ENCODE peak calls at places on chromosome X, in eight cellular contexts. H is HFF-Myc; O is activated CD8-positive, alpha-beta memory T cell treated with anti-CD3 and anti-CD28 coated beads for 4 hours; L is left ventricle myocardium inferior; Z is Caco-2; E is GM10248; W is foreskin keratinocyte; P is Right ventricle myocardium superior. N is an unnamed sample.

GRCh38 chrX:151505796-151506195 is 57.7 kb upstream of the PASD1 start:
- DNase-seq in H (no peak), O (no peak), L (no peak), Z (peak), E (no peak), W (no peak), P (no peak), N (peak)

GRCh38 chrX:66815227-66815626 is 176.3 kb upstream of the EDA2R start:
- DNase-seq in H (no peak), O (no peak), L (no peak), Z (no peak), E (no peak), W (no peak), P (no peak), N (peak)

GRCh38 chrX:13470680-13470967 is 98.8 kb upstream of the EGFL6 start:
- DNase-seq in H (no peak), O (no peak), L (no peak), Z (no peak), E (no peak), W (no peak), P (no peak), N (no peak)

GRCh38 chrX:17869580-17869979 is 8.5 kb upstream of the RAI2 start:
- DNase-seq in H (no peak), O (no peak), L (no peak), Z (no peak), E (no peak), W (no peak), P (no peak), N (no peak)

GRCh38 chrX:150450519-150451177 is 87.5 kb downstream of the MAMLD1 start:
- DNase-seq in H (no peak), O (no peak), L (no peak), Z (no peak), E (no peak), W (no peak), P (no peak), N (no peak)

GRCh38 chrX:110795645-110796510 is at the start of gene CHRDL1:
- DNase-seq in H (no peak), O (no peak), L (peak), Z (no peak), E (no peak), W (no peak), P (peak), N (peak)

GRCh38 chrX:11890843-11891514 is 132.9 kb downstream of the MSL3 start:
- DNase-seq in H (no peak), O (no peak), L (peak), Z (no peak), E (no peak), W (no peak), P (peak), N (no peak)

GRCh38 chrX:79366888-79367749 is at the start of gene ITM2A:
- DNase-seq in H (no peak), O (peak), L (peak), Z (no peak), E (peak), W (no peak), P (peak), N (no peak)

GRCh38 chrX:78979789-78980464 is 34.7 kb downstream of the P2RY10 start:
- DNase-seq in H (no peak), O (no peak), L (no peak), Z (no peak), E (peak), W (no peak), P (no peak), N (no peak)

GRCh38 chrX:105013719-105014118 is 206.8 kb downstream of the TEX13A start:
- DNase-seq in H (no peak), O (no peak), L (no peak), Z (no peak), E (no peak), W (no peak), P (no peak), N (no peak)

GRCh38 chrX:150476183-150476699 is 92.2 kb upstream of the MTM1 start:
- DNase-seq in H (no peak), O (no peak), L (no peak), Z (no peak), E (no peak), W (no peak), P (no peak), N (no peak)

GRCh38 chrX:261167-261857 is 19.9 kb upstream of the PLCXD1 start:
- DNase-seq in H (no peak), O (no peak), L (no peak), Z (peak), E (no peak), W (no peak), P (no peak), N (no peak)

GRCh38 chrX:41085105-41085882 is at the start of gene USP9X:
- DNase-seq in H (peak), O (peak), L (peak), Z (peak), E (peak), W (peak), P (peak), N (peak)

GRCh38 chrX:68699960-68700746 is 52.7 kb downstream of the STARD8 start:
- DNase-seq in H (no peak), O (no peak), L (no peak), Z (no peak), E (no peak), W (no peak), P (no peak), N (no peak)

GRCh38 chrX:131841496-131842410 is 181.3 kb upstream of the STK26 start:
- DNase-seq in H (no peak), O (no peak), L (no peak), Z (peak), E (peak), W (peak), P (no peak), N (peak)

GRCh38 chrX:147875866-147876596 is 35.7 kb upstream of the FMR1 start:
- DNase-seq in H (no peak), O (no peak), L (no peak), Z (no peak), E (no peak), W (no peak), P (no peak), N (no peak)

GRCh38 chrX:124217289-124218251 is 114.9 kb upstream of the TEX13D start:
- DNase-seq in H (peak), O (peak), L (no peak), Z (no peak), E (peak), W (peak), P (no peak), N (no peak)

GRCh38 chrX:53882331-53882730 is 161.9 kb downstream of the PHF8 start:
- DNase-seq in H (no peak), O (no peak), L (no peak), Z (peak), E (no peak), W (peak), P (no peak), N (no peak)

GRCh38 chrX:19747672-19748610 is 139.5 kb downstream of the SH3KBP1 start:
- DNase-seq in H (no peak), O (peak), L (peak), Z (no peak), E (peak), W (no peak), P (peak), N (no peak)

GRCh38 chrX:110381216-110381615 is 22.6 kb downstream of the RTL9 start:
- DNase-seq in H (no peak), O (no peak), L (no peak), Z (no peak), E (no peak), W (no peak), P (no peak), N (no peak)

N was measured in T47D.